ENCODE peak calls at places on chromosomes 3 and 15, in eight cellular contexts. V is breast epithelium, R is uterus, N is heart left ventricle, G is sigmoid colon, T is transverse colon, W is spleen, M is esophagus squamous epithelium. Q is an unnamed sample.

GRCh38 chr3:8663177-8664061 is 18.8 kb upstream of the SSUH2 start:
- DNase-seq in G (no peak), N (peak; percentile 50), M (no peak), R (no peak), T (peak; percentile 63), V (peak; percentile 64), W (no peak), Q (peak; percentile 41)

GRCh38 chr3:30602946-30603345 is 3.5 kb upstream of the TGFBR2 start:
- DNase-seq in G (no peak), T (no peak), V (no peak), R (no peak), W (no peak), M (no peak), N (no peak), Q (no peak)

GRCh38 chr3:142117452-142117851 is 31.9 kb downstream of the TFDP2 start:
- DNase-seq in M (no peak), W (no peak), T (no peak), V (no peak), G (no peak), R (no peak), N (no peak), Q (no peak)

GRCh38 chr3:37295925-37296324 is 121.5 kb upstream of the LRRFIP2 start:
- DNase-seq in R (no peak), M (no peak), V (no peak), N (no peak), T (no peak), W (no peak), G (no peak), Q (no peak)

GRCh38 chr3:73110530-73110929 is 49.1 kb downstream of the EBLN2 start:
- DNase-seq in W (no peak), M (no peak), G (no peak), R (no peak), N (no peak), T (no peak), V (no peak), Q (no peak)

GRCh38 chr3:185678027-185678426 is 91.9 kb downstream of the SENP2 start:
- DNase-seq in R (no peak), M (no peak), T (no peak), W (no peak), G (no peak), V (no peak), N (no peak), Q (no peak)

GRCh38 chr3:53350652-53351051 is 3.3 kb upstream of the DCP1A start:
- DNase-seq in T (peak; percentile 59), W (no peak), R (no peak), V (no peak), G (no peak), M (no peak), N (no peak), Q (no peak)

GRCh38 chr3:184171562-184171961 is 3.1 kb upstream of the AP2M1 start:
- DNase-seq in T (no peak), M (no peak), W (peak; percentile 64), G (no peak), R (no peak), N (no peak), V (no peak), Q (no peak)

GRCh38 chr3:48399387-48400172 is 27.6 kb downstream of the FBXW12 start:
- DNase-seq in R (no peak), T (no peak), G (no peak), M (no peak), V (no peak), N (no peak), W (no peak), Q (no peak)

GRCh38 chr3:56921573-56922571 is 120.1 kb upstream of the ARHGEF3 start:
- DNase-seq in N (no peak), T (no peak), M (no peak), W (no peak), G (peak; percentile 71), V (no peak), R (no peak), Q (no peak)

GRCh38 chr3:138389841-138390581 is 41.6 kb downstream of the MRAS start:
- DNase-seq in R (peak; percentile 68), N (peak; percentile 58), M (no peak), T (no peak), V (no peak), W (peak; percentile 42), G (no peak), Q (no peak)

GRCh38 chr15:86645861-86646393 is 566.3 kb downstream of the AGBL1 start:
- DNase-seq in W (no peak), M (no peak), G (no peak), T (no peak), N (no peak), V (no peak), R (no peak), Q (no peak)

GRCh38 chr15:80461370-80462060 is 57.3 kb downstream of the ARNT2 start:
- DNase-seq in T (no peak), M (no peak), V (no peak), R (no peak), N (no peak), W (no peak), G (no peak), Q (peak; percentile 13)

GRCh38 chr15:87743557-87743956 is 513.0 kb downstream of the NTRK3 start:
- DNase-seq in V (no peak), N (no peak), T (no peak), M (no peak), R (no peak), W (no peak), G (no peak), Q (no peak)

GRCh38 chr3:149016669-149017541 is 25.6 kb downstream of the GYG1 start:
- DNase-seq in V (no peak), N (no peak), W (no peak), R (no peak), T (no peak), M (no peak), G (no peak), Q (no peak)

GRCh38 chr3:13543251-13543650 is 5.7 kb upstream of the FBLN2 start:
- DNase-seq in R (peak; percentile 84), N (peak; percentile 66), V (no peak), W (no peak), M (no peak), T (peak; percentile 36), G (peak; percentile 90), Q (peak; percentile 77)

GRCh38 chr3:129320825-129321487 is 42.3 kb downstream of the HMCES start:
- DNase-seq in R (no peak), M (no peak), N (no peak), W (no peak), T (no peak), V (no peak), G (peak; percentile 30), Q (no peak)

DNA sequence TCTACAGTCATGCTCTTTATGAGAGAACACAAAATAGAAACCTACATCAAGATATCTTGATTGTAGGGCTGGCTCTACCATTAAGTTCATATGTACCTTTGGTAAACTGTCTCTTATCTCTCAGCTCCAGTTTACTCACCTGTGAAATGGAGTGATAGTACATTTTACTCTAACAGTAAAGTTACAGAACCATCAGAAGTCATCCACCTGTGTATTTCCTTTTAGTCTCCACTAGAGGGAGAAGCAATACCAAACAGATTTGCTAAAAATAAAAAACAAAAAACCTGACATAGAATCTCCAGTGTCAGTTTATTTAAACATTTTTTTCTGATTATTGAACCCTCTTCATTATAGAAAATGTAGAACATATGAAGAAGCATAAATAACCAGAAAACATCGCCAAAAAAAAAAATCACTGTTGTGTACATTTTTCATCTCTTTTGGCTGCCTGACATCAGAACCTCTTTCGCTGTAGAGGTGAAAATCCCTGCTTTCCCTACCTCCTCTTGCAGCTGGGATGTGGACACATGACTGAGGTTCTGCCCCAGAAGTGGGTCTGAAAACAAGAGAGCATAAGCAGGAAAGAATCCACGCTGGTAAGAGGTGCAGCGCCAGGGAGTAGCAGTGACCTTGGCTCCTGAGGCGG is 48.7 kb upstream of the WDR72 start:
- DNase-seq in T (no peak), N (no peak), W (no peak), G (no peak), M (no peak), V (no peak), R (no peak), Q (no peak)
- H3K4me3 ChIP-seq in T (no peak overlapping the region), N (no peak overlapping the region), W (no peak overlapping the region), G (no peak overlapping the region), M (no peak overlapping the region), V (no peak overlapping the region), R (no peak overlapping the region), Q (no peak overlapping the region)

DNA sequence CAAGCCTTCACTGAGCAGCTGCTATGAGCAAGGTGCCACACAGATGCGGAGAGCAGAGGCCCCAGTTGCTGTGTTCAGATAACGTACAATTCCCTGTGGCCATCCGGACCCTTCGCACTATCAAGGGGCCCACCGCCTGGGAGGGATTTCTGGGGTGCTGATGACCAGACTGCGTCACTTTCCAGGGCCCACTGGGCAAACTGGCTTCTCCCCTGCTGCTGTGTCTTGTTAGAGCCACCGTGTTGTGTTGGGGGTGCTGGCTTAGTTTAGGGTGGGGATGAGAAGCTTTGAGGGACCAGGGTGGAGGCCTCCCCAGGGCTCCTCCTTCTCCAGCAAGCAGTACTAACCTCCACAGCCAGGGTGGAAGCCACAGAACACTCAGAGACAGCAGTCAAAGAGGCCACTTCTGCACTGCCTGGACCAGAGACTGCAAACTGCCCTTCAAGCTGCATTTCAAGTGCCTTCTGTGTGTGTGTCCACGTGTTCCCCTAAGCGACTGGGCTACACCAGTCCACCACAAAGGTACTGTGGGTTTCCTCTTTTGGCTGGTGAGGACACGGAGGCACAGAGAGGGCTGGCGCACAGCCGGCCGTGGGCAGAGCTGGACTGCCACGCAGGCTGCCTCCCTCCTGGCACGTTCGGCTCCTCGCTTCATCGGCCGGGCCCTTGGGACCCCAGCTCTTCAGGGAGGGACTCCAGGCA is 61.1 kb downstream of the MGLL start:
- DNase-seq in G (no peak), M (no peak), W (peak; percentile 81), V (no peak), N (no peak), R (no peak), T (peak; percentile 36), Q (no peak)
- TF ChIP-seq POLR2A in G (no peak), M (peak; percentile 38), W (no peak), V (no peak), N (no peak), R (no peak), T (no peak), Q (no peak)

GRCh38 chr15:69815793-69816192 is 281.9 kb downstream of the TLE3 start:
- DNase-seq in R (no peak), G (no peak), T (no peak), V (no peak), W (no peak), N (no peak), M (no peak), Q (no peak)
- H3K27me3 ChIP-seq in R (no peaks in the 10 kb centered on the region), G (no peaks in the 10 kb centered on the region), T (peaks cover 22% of the 10 kb centered on the region), V (no peaks in the 10 kb centered on the region), W (no peaks in the 10 kb centered on the region), N (no peaks in the 10 kb centered on the region), M (no peaks in the 10 kb centered on the region), Q (no peaks in the 10 kb centered on the region)

DNA sequence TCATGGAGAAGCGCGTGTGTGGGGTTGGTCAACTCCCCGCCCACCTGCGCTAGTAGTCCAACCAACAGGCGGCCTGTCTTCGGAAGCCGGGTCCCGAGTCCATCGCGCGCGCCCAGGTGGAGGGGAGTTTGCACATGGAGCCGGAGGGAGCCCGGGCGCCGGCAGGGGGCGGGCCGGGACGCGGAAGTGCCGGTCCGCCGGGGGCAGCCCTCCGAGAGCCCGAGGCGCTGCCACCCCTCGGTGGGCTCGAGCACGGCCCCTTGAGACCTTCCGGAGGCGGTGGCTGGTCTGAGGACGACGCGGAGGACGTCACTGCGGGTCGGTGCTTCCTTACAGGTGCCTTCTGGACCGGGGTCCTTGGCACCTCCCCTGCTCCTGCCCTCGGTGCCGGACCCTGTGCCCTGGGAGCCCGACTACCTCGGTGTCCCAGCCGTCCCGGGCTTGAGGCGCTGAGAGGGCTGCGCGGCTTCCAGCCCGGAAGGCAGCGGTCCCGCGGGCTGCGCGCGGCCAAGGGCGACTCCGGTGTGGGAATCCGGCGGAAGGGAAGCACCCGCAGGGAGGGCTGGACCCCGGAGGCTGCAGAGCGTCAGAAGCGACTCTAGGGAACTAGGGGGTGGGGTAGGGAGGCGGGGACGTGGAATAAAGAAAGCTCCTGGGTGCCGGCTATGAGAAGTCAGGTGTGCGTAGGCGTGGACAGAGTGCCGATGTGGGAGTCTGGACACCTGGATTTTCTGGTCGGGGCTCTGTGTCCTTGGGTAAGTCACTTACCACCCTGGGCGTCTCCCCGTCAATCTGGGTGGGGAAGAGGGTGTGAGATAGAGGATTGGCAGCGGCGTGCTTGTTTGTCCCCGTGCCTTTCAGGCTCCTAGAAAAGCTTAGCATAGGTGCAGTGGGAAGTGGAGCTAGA is 212.3 kb downstream of the FGF12 start:
- DNase-seq in V (no peak), W (peak; percentile 74), R (no peak), T (peak; percentile 9), G (no peak), M (no peak), N (peak; percentile 30), Q (no peak)
- H3K4me3 ChIP-seq in V (peak overlapping the region; percentile 56), W (peak overlapping the region; percentile 50), R (peak overlapping the region; percentile 26), T (peak overlapping the region; percentile 43), G (peak overlapping the region; percentile 42), M (peak overlapping the region; percentile 48), N (peak overlapping the region; percentile 60), Q (no peak overlapping the region)